ENCODE peak calls at places on chromosomes 16 and 17, in five cellular contexts. L, C, F, H and S are unnamed samples.

GRCh38 chr17:55168970-55169687 is 95.6 kb upstream of the HLF start:
- DNase-seq in L (no peak), C (no peak), F (no peak), H (no peak), S (no peak)

GRCh38 chr17:61426482-61427304 is 25.5 kb upstream of the TBX4 start:
- DNase-seq in L (no peak), C (no peak), F (no peak), H (no peak), S (no peak)

GRCh38 chr16:87303431-87303930 is 13.7 kb downstream of the C16orf95 start:
- DNase-seq in L (no peak), C (no peak), F (no peak), H (no peak), S (no peak)

GRCh38 chr16:57802635-57803412 is 533 bp upstream of the KIFC3 start:
- DNase-seq in L (no peak), C (no peak), F (no peak), H (peak), S (peak)

GRCh38 chr16:31696968-31697743 is 169.5 kb downstream of the AHSP start:
- DNase-seq in L (no peak), C (no peak), F (no peak), H (no peak), S (no peak)

GRCh38 chr16:89330177-89330856 is 112.8 kb downstream of the ZNF778 start:
- DNase-seq in L (no peak), C (peak), F (no peak), H (no peak), S (no peak)

GRCh38 chr17:65576939-65577338 is 15.5 kb upstream of the AXIN2 start:
- DNase-seq in L (no peak), C (no peak), F (no peak), H (no peak), S (no peak)

GRCh38 chr17:75976175-75976848 is 2.7 kb downstream of the ACOX1 start:
- DNase-seq in L (no peak), C (no peak), F (no peak), H (no peak), S (no peak)

GRCh38 chr16:29664133-29664912 is 1.3 kb downstream of the SPN start:
- DNase-seq in L (no peak), C (peak), F (no peak), H (no peak), S (no peak)

GRCh38 chr17:32689348-32689747 is 187.6 kb downstream of the MYO1D start:
- DNase-seq in L (no peak), C (no peak), F (no peak), H (no peak), S (no peak)

GRCh38 chr17:49224997-49225337 is 5.6 kb downstream of the PHOSPHO1 start:
- DNase-seq in L (no peak), C (no peak), F (no peak), H (no peak), S (no peak)

GRCh38 chr16:87404764-87405625 is 12.9 kb downstream of the MAP1LC3B start:
- DNase-seq in L (no peak), C (no peak), F (no peak), H (no peak), S (no peak)

GRCh38 chr17:62671553-62671952 is 44.1 kb downstream of the MRC2 start:
- DNase-seq in L (no peak), C (no peak), F (no peak), H (no peak), S (no peak)

GRCh38 chr16:80932725-80933124 is 74.0 kb downstream of the CMC2 start:
- DNase-seq in L (no peak), C (no peak), F (no peak), H (no peak), S (no peak)

GRCh38 chr16:3610698-3611144 is 685 bp downstream of the SLX4 start:
- DNase-seq in L (no peak), C (no peak), F (no peak), H (no peak), S (no peak)

GRCh38 chr16:57263585-57264351 is 18.7 kb downstream of the ARL2BP start:
- DNase-seq in L (no peak), C (no peak), F (no peak), H (no peak), S (no peak)

GRCh38 chr16:10613771-10614485 is 33.5 kb upstream of the EMP2 start:
- DNase-seq in L (no peak), C (no peak), F (no peak), H (no peak), S (no peak)

GRCh38 chr16:52535076-52535475 is 11.9 kb downstream of the TOX3 start:
- DNase-seq in L (no peak), C (no peak), F (no peak), H (no peak), S (no peak)

GRCh38 chr17:63445571-63446217 is 412 bp downstream of the CYB561 start:
- DNase-seq in L (peak), C (peak), F (peak), H (no peak), S (no peak)

GRCh38 chr17:9242497-9242881 is 221.2 kb downstream of the NTN1 start:
- DNase-seq in L (no peak), C (no peak), F (no peak), H (no peak), S (no peak)